ENCODE peak calls at places on chromosome 1, in ten cellular contexts. B is H7, E is A549, H is esophagus squamous epithelium, C is NCI-H524, Y is HFF-Myc, Q is ELR, L is cardiac muscle cell, R is D341Med, J is NCI-H2227 treated with DMSO at 0.1 percent for 48 hours. I is an unnamed sample.
A peak's percentile ranks its signal among the peaks of the same experiment; 100 is the strongest.

GRCh38 chr1:172719066-172719627 is 60.2 kb downstream of the FASLG start:
- DNase-seq in J (no peak), H (no peak), B (no peak), Y (no peak), L (peak; percentile 46), Q (peak; percentile 29), R (no peak), E (no peak), C (no peak), I (no peak)

GRCh38 chr1:74771913-74772515 is 39.1 kb downstream of the TYW3 start:
- DNase-seq in R (peak; percentile 25), B (no peak), L (peak; percentile 65), Q (peak; percentile 64), E (peak; percentile 1), H (no peak), Y (peak; percentile 21), J (peak; percentile 46), C (peak; percentile 47), I (peak; percentile 47)

GRCh38 chr1:182056596-182057366 is 4.7 kb downstream of the ZNF648 start:
- DNase-seq in B (peak; percentile 44), Q (no peak), R (no peak), C (no peak), H (no peak), Y (no peak), J (no peak), E (no peak), L (no peak), I (no peak)

GRCh38 chr1:5874416-5875110 is 117.7 kb downstream of the NPHP4 start:
- DNase-seq in Y (no peak), B (no peak), E (no peak), J (no peak), Q (no peak), H (no peak), R (no peak), C (no peak), L (no peak), I (no peak)

GRCh38 chr1:53373246-53373645 is 45.4 kb upstream of the LRP8 start:
- DNase-seq in H (no peak), Y (no peak), L (no peak), C (no peak), Q (no peak), E (no peak), B (peak; percentile 17), R (peak; percentile 7), J (no peak), I (no peak)

GRCh38 chr1:18137759-18138345 is 30.3 kb downstream of the IGSF21 start:
- DNase-seq in H (no peak), E (no peak), R (no peak), L (no peak), B (no peak), Y (no peak), Q (no peak), C (peak; percentile 96), J (no peak), I (no peak)

GRCh38 chr1:181087400-181087901 is 1.0 kb upstream of the IER5 start:
- DNase-seq in J (no peak), Q (peak; percentile 67), B (no peak), R (no peak), H (no peak), L (no peak), E (no peak), C (no peak), Y (no peak), I (no peak)

GRCh38 chr1:19385869-19386591 is 73.9 kb downstream of the SLC66A1 start:
- DNase-seq in H (no peak), Y (no peak), R (no peak), Q (peak; percentile 22), E (no peak), L (peak; percentile 85), C (no peak), B (no peak), J (no peak), I (no peak)

GRCh38 chr1:147741075-147741474 is 19.3 kb downstream of the GJA5 start:
- DNase-seq in L (peak; percentile 23), Q (no peak), B (no peak), H (no peak), Y (no peak), C (no peak), E (no peak), J (no peak), R (no peak), I (no peak)

GRCh38 chr1:54475357-54476230 is 69.4 kb upstream of the SSBP3 start:
- DNase-seq in B (peak; percentile 84), Y (no peak), Q (no peak), C (peak; percentile 52), L (no peak), H (no peak), E (no peak), J (peak; percentile 48), R (no peak), I (no peak)

GRCh38 chr1:87869563-87869962 is 540.9 kb downstream of the LMO4 start:
- DNase-seq in J (no peak), C (no peak), B (no peak), H (no peak), Y (peak; percentile 20), L (peak; percentile 71), R (no peak), E (peak; percentile 2), Q (peak; percentile 68), I (peak; percentile 58)

GRCh38 chr1:67350783-67351182 is 43.1 kb downstream of the IL12RB2 start:
- DNase-seq in L (no peak), R (no peak), B (no peak), Y (no peak), J (no peak), Q (no peak), E (no peak), H (no peak), C (no peak), I (peak; percentile 9)

I was measured in Daoy.